ENCODE peak calls at places on chromosome 5, in five cellular contexts. One of them, this sample, is unnamed.

GRCh38 chr5:6145616-6146237 is 232.6 kb downstream of the MED10 start:
- DNase-seq in upper lobe of right lung: no peak
- DNase-seq in ACHN: no peak
- DNase-seq in stimulated activated CD4-positive, alpha-beta T cell treated with anti-CD3 and anti-CD28 coated beads, TNF-alpha, amount 100 ng/mL, for 48 hours: no peak
- DNase-seq in Kasumi-1: no peak
- DNase-seq in this sample: no peak

GRCh38 chr5:126069329-126069728 is 353.9 kb upstream of the GRAMD2B start:
- DNase-seq in ACHN: no peak
- DNase-seq in upper lobe of right lung: no peak
- DNase-seq in Kasumi-1: no peak
- DNase-seq in stimulated activated CD4-positive, alpha-beta T cell treated with anti-CD3 and anti-CD28 coated beads, TNF-alpha, amount 100 ng/mL, for 48 hours: no peak
- DNase-seq in this sample: no peak

GRCh38 chr5:132491368-132492364 is 1.1 kb upstream of the IRF1 start:
- DNase-seq in Kasumi-1: no peak
- DNase-seq in stimulated activated CD4-positive, alpha-beta T cell treated with anti-CD3 and anti-CD28 coated beads, TNF-alpha, amount 100 ng/mL, for 48 hours: no peak
- DNase-seq in ACHN: no peak
- DNase-seq in upper lobe of right lung: no peak
- DNase-seq in this sample: no peak

GRCh38 chr5:136036991-136037705 is 8.4 kb downstream of the TGFBI start:
- DNase-seq in Kasumi-1: peak; percentile 95
- DNase-seq in ACHN: no peak
- DNase-seq in upper lobe of right lung: peak; percentile 18
- DNase-seq in stimulated activated CD4-positive, alpha-beta T cell treated with anti-CD3 and anti-CD28 coated beads, TNF-alpha, amount 100 ng/mL, for 48 hours: peak; percentile 27
- DNase-seq in this sample: peak; percentile 51

GRCh38 chr5:130479045-130479804 is 575.0 kb downstream of the CHSY3 start:
- DNase-seq in upper lobe of right lung: no peak
- DNase-seq in ACHN: no peak
- DNase-seq in stimulated activated CD4-positive, alpha-beta T cell treated with anti-CD3 and anti-CD28 coated beads, TNF-alpha, amount 100 ng/mL, for 48 hours: no peak
- DNase-seq in Kasumi-1: no peak
- DNase-seq in this sample: no peak

GRCh38 chr5:24750356-24750755 is 105.6 kb upstream of the CDH10 start:
- DNase-seq in upper lobe of right lung: no peak
- DNase-seq in stimulated activated CD4-positive, alpha-beta T cell treated with anti-CD3 and anti-CD28 coated beads, TNF-alpha, amount 100 ng/mL, for 48 hours: no peak
- DNase-seq in ACHN: no peak
- DNase-seq in Kasumi-1: no peak
- DNase-seq in this sample: no peak

GRCh38 chr5:98095072-98095471 is 678.4 kb upstream of the RGMB start:
- DNase-seq in Kasumi-1: no peak
- DNase-seq in ACHN: no peak
- DNase-seq in upper lobe of right lung: no peak
- DNase-seq in stimulated activated CD4-positive, alpha-beta T cell treated with anti-CD3 and anti-CD28 coated beads, TNF-alpha, amount 100 ng/mL, for 48 hours: no peak
- DNase-seq in this sample: no peak

GRCh38 chr5:26847041-26847736 is 191.2 kb downstream of the CDH9 start:
- DNase-seq in Kasumi-1: no peak
- DNase-seq in stimulated activated CD4-positive, alpha-beta T cell treated with anti-CD3 and anti-CD28 coated beads, TNF-alpha, amount 100 ng/mL, for 48 hours: no peak
- DNase-seq in upper lobe of right lung: no peak
- DNase-seq in ACHN: no peak
- DNase-seq in this sample: no peak

GRCh38 chr5:164651544-164651943 is 1146.1 kb downstream of the MAT2B start:
- DNase-seq in upper lobe of right lung: no peak
- DNase-seq in stimulated activated CD4-positive, alpha-beta T cell treated with anti-CD3 and anti-CD28 coated beads, TNF-alpha, amount 100 ng/mL, for 48 hours: no peak
- DNase-seq in ACHN: no peak
- DNase-seq in Kasumi-1: no peak
- DNase-seq in this sample: no peak

GRCh38 chr5:156383510-156383909 is 56.5 kb downstream of the SGCD start:
- DNase-seq in upper lobe of right lung: no peak
- DNase-seq in ACHN: no peak
- DNase-seq in stimulated activated CD4-positive, alpha-beta T cell treated with anti-CD3 and anti-CD28 coated beads, TNF-alpha, amount 100 ng/mL, for 48 hours: no peak
- DNase-seq in Kasumi-1: no peak
- DNase-seq in this sample: no peak